ENCODE peak calls at places on chromosomes 12 and 14, in nine cellular contexts. I is heart left ventricle; C is HFF-Myc; B is NCI-H2029; M is hepatocyte; F is CD4-positive, alpha-beta T cell; R is NCI-H524; S is HCT116; G is sciatic nerve. Z is an unnamed sample.

GRCh38 chr12:64181504-64182291 is 40.4 kb downstream of the KICS2 start:
- DNase-seq in I (peak), C (peak), B (no peak), M (peak), F (no peak), R (no peak), S (peak), G (no peak), Z (peak)

GRCh38 chr12:98532687-98533304 is 17.4 kb downstream of the TMPO start:
- DNase-seq in I (no peak), C (peak), B (peak), M (peak), F (no peak), R (peak), S (peak), G (no peak), Z (peak)

GRCh38 chr14:20422886-20423285 is 9.6 kb upstream of the TEP1 start:
- DNase-seq in I (no peak), C (no peak), B (no peak), M (no peak), F (no peak), R (no peak), S (no peak), G (no peak), Z (no peak)

GRCh38 chr12:79143803-79144202 is 279.2 kb downstream of the SYT1 start:
- DNase-seq in I (no peak), C (no peak), B (peak), M (no peak), F (no peak), R (no peak), S (no peak), G (no peak), Z (no peak)

GRCh38 chr12:47041327-47041726 is 38.1 kb upstream of the PCED1B start:
- DNase-seq in I (no peak), C (no peak), B (no peak), M (no peak), F (no peak), R (no peak), S (no peak), G (no peak), Z (no peak)

GRCh38 chr12:3045989-3046388 is 31.2 kb upstream of the TSPAN9 start:
- DNase-seq in I (no peak), C (no peak), B (no peak), M (no peak), F (no peak), R (no peak), S (no peak), G (peak), Z (no peak)

GRCh38 chr14:32254952-32255679 is 52.0 kb upstream of the RNU6-8 start:
- DNase-seq in I (peak), C (peak), B (peak), M (peak), F (peak), R (peak), S (peak), G (peak), Z (peak)

GRCh38 chr12:87317302-87317701 is 711.9 kb downstream of the C12orf50 start:
- DNase-seq in I (no peak), C (no peak), B (no peak), M (no peak), F (no peak), R (no peak), S (no peak), G (no peak), Z (no peak)

GRCh38 chr12:2054091-2055018 is 1.6 kb downstream of the CACNA1C start:
- DNase-seq in I (no peak), C (no peak), B (no peak), M (peak), F (no peak), R (no peak), S (no peak), G (no peak), Z (no peak)

GRCh38 chr12:3097836-3098235 is 20.7 kb downstream of the TSPAN9 start:
- DNase-seq in I (no peak), C (no peak), B (no peak), M (no peak), F (no peak), R (no peak), S (no peak), G (no peak), Z (no peak)

GRCh38 chr12:70648831-70649230 is 11.6 kb upstream of the PTPRB start:
- DNase-seq in I (no peak), C (no peak), B (no peak), M (no peak), F (no peak), R (no peak), S (no peak), G (no peak), Z (no peak)

Z was measured in NCI-H1694.